ENCODE peak calls at places on chromosome 9, in four cellular contexts. W is COR-L47; H is T-cell; B is stimulated activated CD4-positive, alpha-beta T cell treated with anti-CD3 and anti-CD28 coated beads, Interleukin-12 subunit alpha, Interleukin-12 subunit beta, amount 100 ng/mL, for 4 hours. Q is an unnamed sample.

GRCh38 chr9:136734837-136735496 is 7.8 kb downstream of the LCN10 start:
- DNase-seq in W (no peak), H (no peak), B (no peak), Q (no peak)

GRCh38 chr9:93612796-93613154 is 36.4 kb downstream of the PHF2 start:
- DNase-seq in W (peak), H (no peak), B (no peak), Q (no peak)

GRCh38 chr9:116959775-116960174 is 272.7 kb downstream of the TRIM32 start:
- DNase-seq in W (peak), H (no peak), B (no peak), Q (no peak)

GRCh38 chr9:124242331-124243194 is 15.2 kb upstream of the NEK6 start:
- DNase-seq in W (no peak), H (no peak), B (no peak), Q (no peak)

GRCh38 chr9:132242621-132243155 is 80.8 kb downstream of the NTNG2 start:
- DNase-seq in W (peak), H (no peak), B (no peak), Q (no peak)

GRCh38 chr9:131304676-131305366 is 15.3 kb downstream of the PLPP7 start:
- DNase-seq in W (no peak), H (no peak), B (no peak), Q (no peak)

GRCh38 chr9:107711528-107711927 is 222.0 kb upstream of the KLF4 start:
- DNase-seq in W (no peak), H (no peak), B (no peak), Q (peak)

GRCh38 chr9:91060520-91061343 is 259.1 kb downstream of the SYK start:
- DNase-seq in W (peak), H (no peak), B (no peak), Q (peak)

GRCh38 chr9:118522093-118523028 is 818.2 kb downstream of the TLR4 start:
- DNase-seq in W (peak), H (no peak), B (no peak), Q (no peak)

GRCh38 chr9:129343697-129344375 is 165.8 kb upstream of the IER5L start:
- DNase-seq in W (no peak), H (peak), B (no peak), Q (no peak)

GRCh38 chr9:124810513-124811355 is 33.8 kb downstream of the OLFML2A start:
- DNase-seq in W (no peak), H (no peak), B (no peak), Q (peak)

GRCh38 chr9:131633491-131634031 is 88.2 kb downstream of the PRRT1B start:
- DNase-seq in W (no peak), H (no peak), B (no peak), Q (no peak)

GRCh38 chr9:113886933-113887332 is 10.8 kb downstream of the ZNF618 start:
- DNase-seq in W (no peak), H (no peak), B (no peak), Q (no peak)

GRCh38 chr9:128657796-128658195 is 1.1 kb upstream of the DYNC2I2 start:
- DNase-seq in W (no peak), H (no peak), B (no peak), Q (no peak)

GRCh38 chr9:91424403-91425176 is 958 bp upstream of the NFIL3 start:
- DNase-seq in W (peak), H (peak), B (peak), Q (peak)

GRCh38 chr9:70021026-70021571 is 22.5 kb upstream of the MAMDC2 start:
- DNase-seq in W (peak), H (no peak), B (no peak), Q (peak)

GRCh38 chr9:82645591-82645990 is 417.4 kb downstream of the RASEF start:
- DNase-seq in W (no peak), H (no peak), B (no peak), Q (no peak)

GRCh38 chr9:134969401-134969800 is 51.7 kb upstream of the FCN1 start:
- DNase-seq in W (no peak), H (no peak), B (no peak), Q (no peak)

GRCh38 chr9:101479337-101480045 is 43.9 kb upstream of the ALDOB start:
- DNase-seq in W (peak), H (no peak), B (no peak), Q (no peak)

GRCh38 chr9:27519466-27520465 is 4.3 kb upstream of the IFNK start:
- DNase-seq in W (no peak), H (no peak), B (no peak), Q (no peak)

GRCh38 chr9:4576448-4576847 is 85.6 kb upstream of the PLPP6 start:
- DNase-seq in W (no peak), H (no peak), B (no peak), Q (no peak)

GRCh38 chr9:121198512-121199042 is 3.1 kb downstream of the RAB14 start:
- DNase-seq in W (no peak), H (no peak), B (no peak), Q (no peak)

GRCh38 chr9:126956929-126957686 is 42.5 kb downstream of the RALGPS1 start:
- DNase-seq in W (peak), H (no peak), B (no peak), Q (peak)

GRCh38 chr9:131735238-131736181 is 4.4 kb downstream of the RAPGEF1 start:
- DNase-seq in W (no peak), H (no peak), B (no peak), Q (no peak)